ENCODE peak calls at places on chromosomes 12 and 14, in six cellular contexts. G is heart left ventricle, A is GM23338, W is tibial artery, Z is left ventricle myocardium inferior, D is stomach. F is an unnamed sample. For H3K36me3, the result is how much of the 10 kb centered on the place peaks cover.

GRCh38 chr14:35533357-35534129 is 421 bp upstream of the INSM2 start:
- DNase-seq in G (peak), D (peak), W (no peak), Z (peak), A (peak), F (peak)

GRCh38 chr14:29392287-29392686 is 535.4 kb downstream of the PRKD1 start:
- DNase-seq in A (no peak), Z (no peak), W (no peak), G (no peak), D (no peak), F (no peak)

GRCh38 chr14:52079239-52079956 is 10.5 kb upstream of the NID2 start:
- DNase-seq in W (no peak), D (no peak), A (no peak), G (no peak), Z (no peak), F (no peak)

GRCh38 chr14:24535737-24536136 is 27.7 kb upstream of the CMA1 start:
- DNase-seq in D (no peak), Z (no peak), G (no peak), A (no peak), W (no peak), F (no peak)

GRCh38 chr12:95335948-95336347 is 118.3 kb downstream of the VEZT start:
- DNase-seq in D (no peak), Z (no peak), W (no peak), A (no peak), G (no peak), F (no peak)

GRCh38 chr12:132116709-132117557 is 27.2 kb downstream of the DDX51 start:
- DNase-seq in G (no peak), A (no peak), W (no peak), D (no peak), Z (no peak), F (no peak)

GRCh38 chr12:94049718-94050117 is 98.7 kb upstream of the PLXNC1 start:
- DNase-seq in W (no peak), G (no peak), Z (no peak), D (no peak), A (no peak), F (no peak)

GRCh38 chr14:100422556-100423420 is 99.6 kb downstream of the SLC25A47 start:
- DNase-seq in W (no peak), D (no peak), G (no peak), Z (no peak), A (no peak), F (no peak)

GRCh38 chr14:21714318-21714929 is 40.8 kb upstream of the OR4E1 start:
- DNase-seq in Z (no peak), D (no peak), A (no peak), W (no peak), G (no peak), F (no peak)

GRCh38 chr12:78088391-78088832 is 257.7 kb downstream of the NAV3 start:
- DNase-seq in W (no peak), Z (no peak), G (no peak), A (no peak), D (no peak), F (no peak)

GRCh38 chr14:96363751-96364336 is 518 bp downstream of the GSKIP start:
- DNase-seq in A (peak), W (no peak), Z (no peak), D (peak), G (peak), F (peak)

GRCh38 chr14:24259282-24260025 is 3.5 kb downstream of the TGM1 start:
- DNase-seq in W (peak), A (no peak), G (peak), D (no peak), Z (no peak), F (no peak)

GRCh38 chr14:86510503-86510902 is 980.6 kb downstream of the FLRT2 start:
- DNase-seq in W (no peak), G (no peak), A (no peak), Z (no peak), D (no peak), F (no peak)

GRCh38 chr12:67981236-67982164 is 7.7 kb upstream of the IFNG-AS1 start:
- DNase-seq in G (no peak), A (no peak), D (no peak), W (no peak), Z (no peak), F (no peak)

GRCh38 chr12:25155031-25155576 is 39.9 kb downstream of the DNAI7 start:
- DNase-seq in D (no peak), Z (no peak), W (no peak), G (no peak), A (peak), F (no peak)

GRCh38 chr14:46574236-46574970 is 77.2 kb downstream of the RPL10L start:
- DNase-seq in A (no peak), G (no peak), W (no peak), Z (no peak), D (no peak), F (no peak)
- H3K4me3 ChIP-seq in A (no peak), G (no peak), W (no peak), Z (no peak), D (no peak), F (no peak)

GRCh38 chr12:2051700-2052625 is 824 bp upstream of the CACNA1C start:
- DNase-seq in W (no peak), G (no peak), A (peak), Z (no peak), D (no peak), F (no peak)
- H3K27ac ChIP-seq in W (peak), G (no peak), A (no peak), Z (peak), D (peak), F (no peak)

DNA sequence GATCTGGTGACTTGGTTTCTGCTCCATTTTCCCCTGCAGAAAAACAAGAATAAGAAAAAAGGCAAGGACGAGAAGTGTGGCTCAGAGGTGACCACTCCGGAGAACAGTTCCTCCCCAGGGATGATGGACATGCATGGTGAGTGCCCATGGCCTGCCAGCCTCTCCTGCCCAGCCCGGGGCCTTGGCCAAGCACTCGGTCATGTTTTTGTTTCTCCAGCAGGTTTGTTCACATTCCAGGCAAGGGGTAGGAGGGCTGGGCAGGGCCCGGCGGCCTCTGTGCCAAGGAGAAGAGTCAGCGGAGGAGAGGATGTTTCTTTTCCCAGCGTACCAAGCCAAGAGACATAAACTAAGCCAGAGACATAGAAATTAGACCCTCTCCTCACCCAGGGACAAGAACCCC is 13.6 kb downstream of the BCL7A start:
- DNase-seq in G (no peak), D (peak), Z (no peak), W (peak), A (no peak), F (no peak)
- H3K36me3 ChIP-seq in G (under half), D (under half), Z (under half), W (under half), A (under half), F (under half)

GRCh38 chr14:30624132-30624423 is 2.0 kb downstream of the SCFD1 start:
- DNase-seq in A (no peak), W (no peak), D (no peak), G (no peak), Z (no peak), F (no peak)
- H3K4me3 ChIP-seq in A (peak), W (no peak), D (no peak), G (no peak), Z (no peak), F (no peak)